ENCODE peak calls at places on chromosomes 5 and 9, in eight cellular contexts. J is adipocyte; K is SK-N-SH; M is bronchial epithelial cell; F is lower lobe of right lung; A is neuronal stem cell; Q is CD8-positive, alpha-beta memory T cell; P is prostate gland. N is an unnamed sample.

GRCh38 chr5:56585973-56586740 is 229.2 kb upstream of the MAP3K1 start:
- DNase-seq in Q (no peak), M (no peak), A (peak), F (no peak), J (peak), P (peak), K (no peak), N (peak)

GRCh38 chr9:129557192-129558036 is 63.5 kb downstream of the C9orf50 start:
- DNase-seq in K (no peak), J (peak), A (peak), M (no peak), Q (no peak), F (no peak), P (no peak), N (no peak)

GRCh38 chr5:102971693-102972293 is 148.1 kb downstream of the GIN1 start:
- DNase-seq in K (no peak), A (no peak), Q (no peak), M (peak), F (no peak), P (no peak), J (peak), N (peak)

GRCh38 chr5:89451263-89451662 is 568.3 kb upstream of the MEF2C start:
- DNase-seq in J (no peak), A (no peak), M (no peak), Q (no peak), K (no peak), P (no peak), F (no peak), N (no peak)

GRCh38 chr9:135584934-135585333 is 23.4 kb downstream of the PAEP start:
- DNase-seq in A (no peak), P (no peak), M (no peak), J (no peak), F (no peak), Q (peak), K (no peak), N (no peak)

GRCh38 chr5:37248387-37248969 is 698 bp downstream of the CPLANE1 start:
- DNase-seq in A (no peak), M (no peak), F (no peak), P (no peak), J (peak), Q (no peak), K (peak), N (no peak)

GRCh38 chr5:79829260-79829659 is 139.6 kb downstream of the CMYA5 start:
- DNase-seq in J (no peak), K (no peak), A (no peak), F (no peak), M (peak), Q (no peak), P (no peak), N (peak)

GRCh38 chr5:147407094-147407681 is 102.7 kb downstream of the DPYSL3 start:
- DNase-seq in Q (no peak), K (no peak), M (no peak), J (no peak), F (no peak), P (no peak), A (no peak), N (no peak)

GRCh38 chr5:79464695-79465332 is 49.1 kb downstream of the HOMER1 start:
- DNase-seq in M (peak), A (no peak), J (peak), K (peak), P (no peak), F (no peak), Q (no peak), N (peak)

GRCh38 chr5:60633336-60633735 is 66.6 kb downstream of the DEPDC1B start:
- DNase-seq in F (no peak), J (peak), Q (no peak), A (no peak), K (no peak), P (no peak), M (peak), N (no peak)

GRCh38 chr9:74361508-74361907 is 135.6 kb upstream of the RORB start:
- DNase-seq in M (peak), K (no peak), F (no peak), J (no peak), A (no peak), P (no peak), Q (no peak), N (no peak)

GRCh38 chr5:134175874-134176522 is 752 bp downstream of the SKP1 start:
- DNase-seq in M (peak), K (no peak), F (no peak), J (peak), A (no peak), P (peak), Q (peak), N (no peak)

GRCh38 chr5:134177197-134178171 is 734 bp upstream of the SKP1 start:
- DNase-seq in P (peak), Q (no peak), A (peak), J (peak), F (peak), K (peak), M (peak), N (peak)

GRCh38 chr5:134171972-134172371 is 4.8 kb downstream of the SKP1 start:
- DNase-seq in K (no peak), P (no peak), M (no peak), F (no peak), J (no peak), Q (no peak), A (no peak), N (no peak)

GRCh38 chr5:134176523-134177196 is at the start of gene SKP1:
- DNase-seq in Q (peak), J (peak), K (peak), F (peak), A (peak), M (peak), P (peak), N (peak)

DNA sequence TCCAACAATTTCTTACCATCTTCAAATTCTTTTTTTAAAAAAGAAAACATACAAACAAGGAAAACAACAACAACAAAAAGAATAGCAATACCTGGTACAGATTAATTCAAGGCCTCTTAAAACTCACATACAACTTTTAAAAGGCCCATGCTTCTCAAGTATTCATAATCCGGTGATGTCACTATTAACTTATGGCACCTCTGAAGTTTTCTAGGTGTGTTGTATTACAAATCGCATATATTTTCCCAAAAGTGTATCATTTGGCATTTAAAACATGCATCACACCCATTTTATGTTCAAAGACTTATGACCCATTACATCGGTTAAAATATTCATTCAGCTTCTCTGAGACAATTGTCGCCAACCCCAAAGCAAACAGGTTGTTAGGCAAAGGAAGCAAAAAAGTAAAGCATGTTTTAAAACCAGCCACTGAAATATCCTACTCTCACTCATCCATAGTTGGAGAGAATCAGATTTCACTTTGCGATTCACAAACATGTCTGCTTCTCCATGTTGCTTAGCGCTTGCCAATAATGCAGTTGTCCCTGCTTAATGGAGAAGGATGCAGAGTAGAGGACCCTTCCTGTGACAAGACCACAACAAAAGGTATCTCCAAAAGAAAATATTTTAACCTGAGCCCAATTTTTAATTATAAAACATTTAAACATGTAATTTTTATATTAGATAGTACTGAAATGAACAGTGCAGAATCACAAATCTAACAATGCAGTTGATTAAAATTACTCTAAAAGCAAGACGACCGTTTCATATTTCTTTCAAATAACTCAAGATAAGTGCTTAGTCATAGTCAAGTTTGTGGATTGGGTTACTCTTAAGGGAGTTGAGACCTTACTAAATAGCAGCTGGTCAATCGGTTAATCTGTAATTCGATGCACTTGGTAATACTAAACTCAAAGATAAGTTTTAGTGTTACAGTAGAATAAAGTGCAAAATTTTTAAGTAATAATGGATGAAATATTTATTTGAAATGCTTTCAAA is 1.6 kb downstream of the SKP1 start:
- DNase-seq in J (peak), A (no peak), M (peak), K (peak), P (no peak), F (no peak), Q (no peak), N (no peak)
- H3K4me3 ChIP-seq in J (peak), A (no peak), M (peak), K (peak), P (peak), F (peak), Q (peak), N (peak)

GRCh38 chr9:14322211-14323082 is 8.5 kb upstream of the NFIB start:
- DNase-seq in K (peak), P (peak), Q (peak), M (peak), A (peak), J (peak), F (peak), N (peak)
- H3K4me3 ChIP-seq in K (peak), P (peak), Q (peak), M (peak), A (peak), J (peak), F (peak), N (peak)

GRCh38 chr9:38391278-38392118 is 1.0 kb upstream of the ALDH1B1 start:
- DNase-seq in Q (no peak), F (no peak), M (no peak), P (no peak), A (no peak), J (no peak), K (no peak), N (no peak)
- H3K4me3 ChIP-seq in Q (no peak), F (peak), M (no peak), P (no peak), A (no peak), J (peak), K (peak), N (no peak)

GRCh38 chr5:113489299-113489698 is 1.0 kb upstream of the MCC start:
- DNase-seq in A (no peak), K (peak), J (peak), P (peak), M (peak), Q (no peak), F (no peak), N (peak)
- H3K4me3 ChIP-seq in A (no peak), K (peak), J (peak), P (no peak), M (no peak), Q (no peak), F (no peak), N (no peak)

GRCh38 chr9:21402387-21403247 is 6.3 kb upstream of the IFNA8 start:
- DNase-seq in J (peak), Q (no peak), F (no peak), P (no peak), A (peak), K (peak), M (no peak), N (no peak)
- H3K4me3 ChIP-seq in J (peak), Q (peak), F (peak), P (peak), A (peak), K (peak), M (no peak), N (no peak)

DNA sequence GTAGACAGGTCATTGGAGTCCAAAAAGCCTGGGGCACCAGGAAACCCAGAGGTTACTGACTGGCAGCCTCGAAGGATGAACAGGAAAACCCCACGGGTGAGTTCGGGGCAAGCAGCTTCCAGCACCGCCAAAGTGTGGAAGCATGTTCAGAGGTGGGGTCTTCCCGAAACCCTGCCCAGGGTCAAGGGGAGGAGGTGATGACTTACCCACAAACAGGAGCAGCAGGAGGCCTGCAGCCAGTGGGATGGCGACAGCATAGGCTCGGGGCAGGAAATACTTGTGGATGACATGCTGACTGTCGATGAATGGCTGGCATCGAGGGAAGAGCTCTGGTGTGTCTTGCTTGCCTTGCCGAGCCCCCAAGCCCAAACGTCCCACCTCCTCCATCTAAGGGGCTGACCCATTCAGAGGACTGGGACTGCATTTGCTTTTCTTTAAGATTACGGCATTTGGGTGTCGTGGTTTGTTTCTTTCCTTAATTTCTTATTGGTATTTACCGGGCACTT is 1.3 kb downstream of the DPM2 start:
- DNase-seq in A (no peak), K (no peak), Q (no peak), M (no peak), J (no peak), F (no peak), P (no peak), N (no peak)
- H3K4me3 ChIP-seq in A (no peak), K (peak), Q (peak), M (peak), J (peak), F (peak), P (no peak), N (peak)

GRCh38 chr5:75659791-75660453 is 48.7 kb downstream of the ANKDD1B start:
- DNase-seq in J (no peak), K (no peak), P (no peak), F (no peak), Q (no peak), M (peak), A (no peak), N (no peak)

GRCh38 chr5:75660678-75661465 is 49.6 kb downstream of the ANKDD1B start:
- DNase-seq in M (no peak), A (no peak), F (no peak), J (no peak), Q (no peak), K (no peak), P (no peak), N (no peak)

GRCh38 chr5:75651575-75651974 is 40.3 kb downstream of the ANKDD1B start:
- DNase-seq in M (peak), A (no peak), Q (no peak), F (no peak), J (no peak), P (no peak), K (no peak), N (no peak)

GRCh38 chr5:75654693-75655315 is 43.6 kb downstream of the ANKDD1B start:
- DNase-seq in F (no peak), J (no peak), Q (no peak), K (no peak), M (no peak), A (no peak), P (no peak), N (no peak)

GRCh38 chr5:75656311-75657003 is 45.2 kb downstream of the ANKDD1B start:
- DNase-seq in M (peak), A (no peak), P (peak), F (no peak), K (no peak), Q (no peak), J (peak), N (no peak)
- H3K4me3 ChIP-seq in M (peak), A (peak), P (peak), F (peak), K (no peak), Q (no peak), J (peak), N (no peak)

DNA sequence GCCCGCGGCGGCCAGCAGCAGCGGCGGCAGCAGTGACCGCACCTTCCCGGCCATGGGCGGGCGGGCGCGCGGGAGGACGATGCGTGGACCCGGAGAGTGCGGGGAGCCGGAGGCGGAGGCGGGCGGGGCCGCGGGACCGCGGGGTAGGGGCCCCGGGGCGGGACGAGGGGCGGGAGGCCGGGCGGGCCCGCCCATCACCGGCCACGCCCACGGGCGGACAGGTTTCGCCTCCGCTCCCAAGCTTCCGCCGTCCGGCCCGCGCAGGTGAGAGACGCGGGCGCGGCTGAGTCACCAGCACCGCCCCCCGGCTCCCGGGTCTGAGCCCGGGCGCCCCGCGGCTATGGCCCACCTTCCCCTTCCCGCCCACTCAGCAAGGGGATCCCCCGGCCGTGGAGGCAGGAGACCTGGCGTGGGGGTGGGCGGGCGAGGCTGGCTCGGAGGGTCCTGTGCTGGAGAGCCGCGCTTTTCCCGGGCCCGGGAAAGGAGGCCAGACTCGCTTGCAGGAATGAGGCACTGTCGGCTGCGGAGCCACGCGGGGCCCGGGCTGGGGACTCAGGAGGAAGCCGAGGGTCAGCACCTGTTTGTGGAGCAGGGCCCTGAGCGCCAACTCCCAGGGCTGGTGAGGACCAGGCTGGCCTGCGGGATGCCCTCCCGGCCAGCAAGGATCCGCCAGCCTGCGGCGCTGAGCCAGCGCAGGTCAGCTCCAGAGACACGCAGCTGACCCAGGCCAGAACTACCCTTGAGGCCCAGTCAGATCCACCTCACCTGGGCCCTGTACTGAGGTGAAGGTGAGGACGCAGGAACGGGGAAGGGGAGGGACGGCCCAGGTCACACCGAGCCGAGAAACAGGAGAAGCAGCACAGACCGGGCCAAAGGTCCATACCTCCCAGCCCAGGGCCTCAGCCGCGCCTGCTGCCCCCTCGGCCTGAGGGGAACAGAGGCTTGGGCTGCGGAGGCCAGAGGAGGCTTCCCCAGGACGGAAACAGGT is at the start of gene ENTPD2:
- DNase-seq in P (peak), M (peak), Q (no peak), K (no peak), F (peak), A (no peak), J (no peak), N (no peak)
- H3K4me3 ChIP-seq in P (peak), M (peak), Q (no peak), K (no peak), F (peak), A (peak), J (no peak), N (no peak)

DNA sequence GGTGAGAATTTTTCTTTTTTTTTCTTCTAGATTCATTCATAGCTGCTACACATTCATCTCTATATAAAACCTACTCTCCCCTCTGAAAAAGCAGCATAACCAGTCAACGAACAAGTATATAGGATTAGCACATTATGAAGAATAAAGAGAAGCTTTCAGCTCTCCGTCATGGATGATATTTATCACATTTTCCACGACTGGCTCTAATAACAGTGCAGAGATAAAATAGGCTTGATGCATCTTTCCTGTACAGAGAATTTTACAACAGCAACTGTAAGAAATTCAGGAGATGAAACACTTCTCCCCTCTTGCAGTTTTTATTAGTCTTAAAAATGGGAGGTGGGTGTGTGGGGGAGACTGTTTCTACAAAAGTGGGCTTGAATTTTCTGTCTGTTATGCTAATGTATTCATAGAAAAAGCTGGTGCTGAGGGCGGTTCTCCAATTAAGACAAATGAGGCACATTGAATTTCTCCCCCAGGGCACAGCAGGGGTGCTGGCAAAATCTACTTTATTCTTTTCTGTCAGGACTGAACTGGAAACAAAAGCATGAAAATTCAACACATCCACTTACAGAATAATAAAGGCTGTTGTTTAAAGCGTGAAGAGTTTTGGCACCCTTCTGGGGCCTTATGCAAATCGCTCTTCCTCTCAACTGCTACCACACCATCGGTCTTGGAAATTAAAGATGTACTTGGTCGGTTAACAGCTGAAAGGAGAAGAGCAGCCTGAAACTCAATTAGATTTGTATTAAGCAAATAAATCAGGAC is 233.9 kb upstream of the ZNF608 start:
- DNase-seq in K (peak), J (no peak), Q (no peak), F (no peak), P (no peak), A (peak), M (no peak), N (no peak)
- H3K4me3 ChIP-seq in K (no peak), J (no peak), Q (no peak), F (no peak), P (no peak), A (no peak), M (no peak), N (no peak)

N was measured in Jurkat, Clone E6-1.